ENCODE peak calls at places on chromosomes 11 and 22, in eight cellular contexts. S is heart right ventricle, H is MCF 10A, F is fibroblast of lung, O is transverse colon, B is psoas muscle, I is GM23338, T is upper lobe of right lung. Z is an unnamed sample.

GRCh38 chr11:1874406-1875092 is 17.1 kb downstream of the PRR33 start:
- DNase-seq in I (no peak), S (peak), T (no peak), O (peak), B (peak), H (no peak), F (no peak), Z (no peak)

GRCh38 chr22:50739279-50739691 is 1.3 kb downstream of the ACR start:
- DNase-seq in S (no peak), H (no peak), B (peak), T (peak), F (no peak), O (no peak), I (no peak), Z (no peak)

GRCh38 chr22:26323013-26323412 is 106.0 kb upstream of the ASPHD2 start:
- DNase-seq in T (no peak), B (no peak), O (no peak), I (no peak), F (no peak), S (no peak), H (peak), Z (no peak)

GRCh38 chr22:23539135-23539838 is 40.8 kb downstream of the IGLL1 start:
- DNase-seq in H (peak), T (peak), O (peak), I (peak), F (peak), B (peak), S (peak), Z (peak)

GRCh38 chr22:46070215-46070721 is 80.1 kb upstream of the PPARA start:
- DNase-seq in F (no peak), H (no peak), S (peak), B (peak), I (peak), O (peak), T (peak), Z (peak)

GRCh38 chr22:19448076-19448607 is 631 bp upstream of the C22orf39 start:
- DNase-seq in S (no peak), T (no peak), H (peak), I (peak), B (peak), O (peak), F (peak), Z (peak)

GRCh38 chr11:77126861-77127673 is 979 bp upstream of the MYO7A start:
- DNase-seq in O (peak), T (peak), I (peak), S (peak), H (peak), B (peak), F (no peak), Z (peak)

GRCh38 chr11:59901306-59901705 is 22.7 kb downstream of the OOSP3 start:
- DNase-seq in H (peak), B (no peak), F (peak), I (no peak), S (no peak), T (no peak), O (no peak), Z (peak)

GRCh38 chr11:10666556-10666955 is 27.0 kb downstream of the IRAG1 start:
- DNase-seq in F (peak), H (no peak), T (no peak), I (no peak), O (no peak), B (no peak), S (no peak), Z (no peak)

GRCh38 chr11:134037093-134037908 is 31.6 kb upstream of the JAM3 start:
- DNase-seq in T (peak), S (peak), H (peak), I (peak), F (peak), B (peak), O (peak), Z (peak)

GRCh38 chr11:119093951-119094815 is 7.5 kb downstream of the DPAGT1 start:
- DNase-seq in F (peak), H (no peak), S (peak), T (peak), O (peak), B (peak), I (peak), Z (peak)

GRCh38 chr22:17917490-17917983 is 106.8 kb downstream of the MICAL3 start:
- DNase-seq in F (no peak), T (no peak), O (peak), S (no peak), H (no peak), B (peak), I (no peak), Z (peak)

GRCh38 chr11:65646921-65647701 is 9.2 kb downstream of the SIPA1 start:
- DNase-seq in I (peak), S (no peak), F (peak), T (peak), H (no peak), O (peak), B (peak), Z (no peak)

GRCh38 chr22:29994027-29994715 is 86.1 kb upstream of the HORMAD2 start:
- DNase-seq in H (peak), T (no peak), F (peak), I (no peak), S (no peak), O (no peak), B (no peak), Z (no peak)
- TF ChIP-seq CTCF in H (peak), T (peak), F (peak), I (no peak), S (no peak), O (no peak), B (no peak), Z (no peak)

GRCh38 chr11:66976048-66976467 is 954 bp downstream of the C11orf86 start:
- DNase-seq in S (no peak), F (no peak), T (no peak), O (no peak), H (peak), I (peak), B (no peak), Z (peak)
- TF ChIP-seq CTCF in S (peak), F (peak), T (peak), O (peak), H (peak), I (peak), B (peak), Z (peak)

GRCh38 chr11:12266943-12267342 is 110.4 kb upstream of the PARVA start:
- DNase-seq in B (no peak), I (peak), O (no peak), T (no peak), F (no peak), S (no peak), H (no peak), Z (no peak)
- TF ChIP-seq CTCF in B (no peak), I (peak), O (no peak), T (no peak), F (no peak), S (no peak), H (no peak), Z (no peak)

DNA sequence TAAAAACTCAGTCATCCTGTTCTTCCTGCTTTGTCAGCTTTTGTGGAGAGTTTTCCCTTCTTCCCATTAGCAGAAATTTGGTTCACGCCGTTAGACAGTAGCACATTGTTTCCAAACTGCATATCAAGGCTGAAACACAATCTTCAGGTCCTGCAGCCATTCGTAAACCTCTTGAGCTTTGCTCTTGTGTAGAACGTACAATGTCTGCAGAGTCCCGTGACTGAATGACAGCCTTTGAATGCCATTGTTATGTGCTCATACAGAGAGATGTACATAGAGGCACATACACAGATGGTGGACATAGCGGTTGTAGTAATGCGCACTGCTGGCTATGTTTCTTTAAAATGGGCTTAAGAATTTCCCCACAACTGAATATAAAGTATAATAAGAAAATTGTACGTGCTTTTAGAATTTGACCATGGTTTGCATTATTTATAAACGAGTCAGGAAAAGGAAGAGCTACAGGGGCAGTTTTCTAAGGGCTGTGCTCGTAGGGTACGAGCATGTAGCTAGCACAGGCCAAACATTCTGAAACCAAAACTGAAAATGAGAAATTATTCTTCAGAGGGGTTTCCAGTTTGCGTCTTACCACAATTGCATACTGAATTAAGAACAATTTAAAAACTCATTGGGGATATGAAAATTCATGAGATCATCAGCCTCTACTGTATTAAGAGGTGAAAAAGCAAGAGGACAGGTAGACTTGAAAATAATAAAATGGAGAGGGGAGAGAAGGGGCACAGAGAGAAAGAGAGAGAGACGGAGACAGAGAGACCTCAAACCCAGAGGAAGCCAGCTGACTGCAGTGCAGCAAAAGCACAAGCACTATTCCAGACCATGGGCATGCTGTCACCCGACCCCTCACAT is 310.1 kb downstream of the CADM1 start:
- DNase-seq in S (no peak), I (no peak), O (no peak), F (peak), H (no peak), B (no peak), T (no peak), Z (no peak)
- TF ChIP-seq CTCF in S (no peak), I (no peak), O (no peak), F (no peak), H (no peak), B (no peak), T (no peak), Z (no peak)

DNA sequence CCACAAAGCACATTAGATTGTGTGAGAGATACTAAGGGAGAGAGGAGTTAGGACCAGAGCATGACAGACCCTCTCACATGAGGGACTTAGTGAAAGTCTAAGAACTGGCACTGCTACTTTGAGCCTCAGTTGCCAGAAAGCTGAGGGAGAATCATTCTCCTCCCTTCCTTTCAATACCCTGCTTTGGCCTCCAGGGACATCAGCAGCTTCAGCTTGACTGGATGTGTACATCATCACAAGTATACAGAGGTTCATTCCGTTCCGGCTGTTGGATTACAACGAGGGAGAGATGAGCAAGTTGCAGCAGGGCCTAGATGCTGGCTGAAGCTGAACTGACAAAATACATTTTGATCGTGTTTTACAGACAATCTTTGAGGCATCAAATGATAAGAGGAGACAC is 15.7 kb upstream of the ANO5 start:
- DNase-seq in S (no peak), B (no peak), F (no peak), I (peak), O (no peak), H (no peak), T (no peak), Z (no peak)
- TF ChIP-seq CTCF in S (peak), B (no peak), F (no peak), I (peak), O (no peak), H (no peak), T (no peak), Z (no peak)

GRCh38 chr11:34886609-34887008 is 29.6 kb downstream of the APIP start:
- DNase-seq in O (no peak), F (no peak), T (no peak), I (no peak), H (no peak), S (no peak), B (no peak), Z (no peak)

GRCh38 chr11:34887260-34887659 is 28.9 kb downstream of the APIP start:
- DNase-seq in S (no peak), H (no peak), B (no peak), F (no peak), T (no peak), O (no peak), I (no peak), Z (no peak)

GRCh38 chr11:34891611-34892010 is 24.6 kb downstream of the APIP start:
- DNase-seq in O (no peak), B (no peak), I (no peak), T (no peak), F (no peak), S (no peak), H (no peak), Z (no peak)

GRCh38 chr11:34890812-34891211 is 25.4 kb downstream of the APIP start:
- DNase-seq in I (peak), B (no peak), F (peak), T (no peak), S (no peak), H (peak), O (no peak), Z (no peak)

GRCh38 chr11:34890089-34890488 is 26.1 kb downstream of the APIP start:
- DNase-seq in H (peak), T (no peak), S (no peak), I (no peak), B (no peak), F (no peak), O (no peak), Z (no peak)
- TF ChIP-seq CTCF in H (no peak), T (peak), S (no peak), I (no peak), B (no peak), F (no peak), O (peak), Z (no peak)

DNA sequence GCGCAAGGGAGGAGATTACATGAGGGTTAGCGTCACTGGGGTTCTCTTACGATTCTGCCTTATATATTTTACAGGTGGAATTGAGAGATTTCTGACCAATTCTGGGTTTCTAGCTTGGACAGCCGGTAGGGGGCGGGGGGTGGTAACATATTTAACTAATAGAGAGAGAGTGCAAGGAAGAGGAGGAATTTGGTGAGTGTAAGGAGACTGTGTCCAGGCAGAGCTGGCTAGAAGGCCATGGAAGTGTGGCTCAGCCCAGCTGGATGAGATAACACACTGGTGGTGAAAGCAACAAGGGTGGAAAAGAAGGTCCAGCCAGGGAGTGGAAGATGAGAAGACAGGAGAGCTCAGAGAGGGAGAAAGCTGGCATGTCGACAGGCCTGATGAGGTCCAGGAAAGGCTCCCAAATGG is 56.5 kb downstream of the ST3GAL4 start:
- DNase-seq in T (no peak), F (no peak), H (no peak), B (peak), S (peak), O (no peak), I (peak), Z (no peak)
- TF ChIP-seq CTCF in T (peak), F (peak), H (no peak), B (no peak), S (peak), O (no peak), I (peak), Z (no peak)

DNA sequence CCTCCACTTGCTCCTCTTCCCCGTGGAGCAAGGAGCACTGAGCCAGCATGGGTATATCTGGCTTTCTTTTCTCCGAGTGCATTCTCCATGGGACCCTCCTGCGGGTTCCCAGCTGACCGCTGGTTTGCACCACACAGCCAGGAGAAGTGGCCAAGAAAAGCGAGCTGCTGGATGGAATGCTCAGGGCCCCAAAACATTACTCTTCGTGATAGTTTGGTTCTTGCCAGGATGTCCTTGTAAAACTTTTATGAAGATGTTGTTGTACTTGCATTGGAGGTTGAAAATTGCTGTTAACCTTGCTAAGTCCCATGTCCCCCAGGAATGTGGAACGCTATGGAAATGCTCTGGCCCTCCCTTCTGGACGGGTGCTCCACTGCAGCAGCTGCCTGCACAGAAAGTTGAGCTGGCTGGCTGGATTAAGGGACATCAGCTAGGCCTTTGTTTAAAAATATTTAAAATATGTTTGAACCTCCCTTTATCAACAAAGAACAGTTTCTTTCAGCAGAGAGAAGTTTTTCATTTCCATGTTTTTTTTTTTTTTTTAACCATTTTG is 68.7 kb downstream of the ZNRF3 start:
- DNase-seq in F (peak), O (peak), H (no peak), B (no peak), S (no peak), T (no peak), I (peak), Z (peak)
- TF ChIP-seq CTCF in F (no peak), O (peak), H (no peak), B (peak), S (peak), T (peak), I (peak), Z (no peak)

GRCh38 chr11:104435498-104435897 is 271.6 kb upstream of the PDGFD start:
- DNase-seq in I (no peak), H (no peak), F (no peak), T (no peak), B (no peak), O (no peak), S (no peak), Z (no peak)

GRCh38 chr11:104432526-104432925 is 268.6 kb upstream of the PDGFD start:
- DNase-seq in O (no peak), B (no peak), F (no peak), S (no peak), H (no peak), I (peak), T (no peak), Z (no peak)

GRCh38 chr11:104433751-104434150 is 269.8 kb upstream of the PDGFD start:
- DNase-seq in H (no peak), T (no peak), O (no peak), S (no peak), B (no peak), F (peak), I (no peak), Z (no peak)

DNA sequence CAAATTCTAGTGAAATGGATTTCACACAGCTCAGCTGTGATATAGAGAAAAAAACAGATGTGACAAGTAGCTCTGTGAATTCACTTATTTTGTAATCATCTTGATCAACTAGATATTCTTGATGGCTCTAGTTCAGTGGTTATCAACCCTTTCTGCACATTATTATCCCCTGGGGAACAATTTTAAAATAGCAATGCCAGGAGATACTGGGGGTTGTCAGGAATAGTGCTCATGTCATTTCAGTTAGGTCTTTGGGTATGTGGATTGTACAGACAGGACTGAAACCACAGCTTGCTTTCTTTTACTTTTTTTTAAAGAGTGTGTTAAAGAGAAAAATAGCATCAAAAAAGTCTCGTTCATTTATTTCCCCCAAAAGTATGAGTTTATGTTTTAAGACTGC is 269.0 kb upstream of the PDGFD start:
- DNase-seq in B (no peak), S (no peak), I (no peak), H (no peak), T (no peak), F (peak), O (no peak), Z (no peak)
- TF ChIP-seq CTCF in B (no peak), S (no peak), I (no peak), H (no peak), T (no peak), F (no peak), O (no peak), Z (no peak)

GRCh38 chr22:37804886-37805857 is 2.6 kb upstream of the GCAT start:
- DNase-seq in O (peak), B (peak), T (peak), S (peak), I (peak), H (peak), F (peak), Z (peak)
- TF ChIP-seq CTCF in O (no peak), B (no peak), T (no peak), S (no peak), I (no peak), H (no peak), F (no peak), Z (no peak)